ENCODE peak calls at places on chromosomes 4 and X, in eight cellular contexts. R is Caco-2, E is OCI-LY7, L is uterus, B is pancreas, Y is adrenal gland, C is lower lobe of right lung, D is left lung. H is an unnamed sample.

GRCh38 chr4:29390921-29391320 is 1329.2 kb upstream of the PCDH7 start:
- DNase-seq in R (no peak), E (no peak), L (no peak), B (no peak), Y (no peak), C (no peak), D (no peak), H (no peak)

GRCh38 chr4:141425124-141425523 is 204.4 kb downstream of the ZNF330 start:
- DNase-seq in R (no peak), E (no peak), L (no peak), B (no peak), Y (no peak), C (no peak), D (no peak), H (no peak)

GRCh38 chr4:103626296-103626695 is 93.5 kb downstream of the TACR3 start:
- DNase-seq in R (no peak), E (no peak), L (no peak), B (no peak), Y (no peak), C (no peak), D (no peak), H (no peak)

GRCh38 chrX:54695231-54695630 is 102.8 kb downstream of the ITIH6 start:
- DNase-seq in R (no peak), E (no peak), L (no peak), B (no peak), Y (no peak), C (no peak), D (no peak), H (no peak)

GRCh38 chr4:78268607-78269006 is 211.5 kb downstream of the FRAS1 start:
- DNase-seq in R (no peak), E (no peak), L (no peak), B (no peak), Y (no peak), C (no peak), D (no peak), H (no peak)

GRCh38 chr4:124948976-124949597 is 236.6 kb upstream of the ANKRD50 start:
- DNase-seq in R (no peak), E (no peak), L (no peak), B (no peak), Y (no peak), C (no peak), D (no peak), H (no peak)

GRCh38 chrX:104459796-104460195 is 106.2 kb upstream of the IL1RAPL2 start:
- DNase-seq in R (no peak), E (no peak), L (no peak), B (no peak), Y (no peak), C (no peak), D (no peak), H (no peak)

GRCh38 chrX:19682712-19683331 is 167.5 kb upstream of the MAP3K15 start:
- DNase-seq in R (no peak), E (no peak), L (peak; percentile 65), B (no peak), Y (peak; percentile 39), C (peak; percentile 64), D (peak; percentile 77), H (peak; percentile 75)

GRCh38 chrX:49901068-49901467 is 21.3 kb upstream of the CLCN5 start:
- DNase-seq in R (no peak), E (no peak), L (no peak), B (no peak), Y (no peak), C (no peak), D (no peak), H (no peak)

GRCh38 chr4:1208266-1208961 is 36.0 kb upstream of the SPON2 start:
- DNase-seq in R (no peak), E (no peak), L (peak; percentile 40), B (peak; percentile 46), Y (peak; percentile 12), C (peak; percentile 51), D (peak; percentile 74), H (no peak)

GRCh38 chr4:55033296-55033695 is 92.1 kb downstream of the KDR start:
- DNase-seq in R (no peak), E (no peak), L (no peak), B (no peak), Y (no peak), C (no peak), D (peak; percentile 36), H (no peak)

GRCh38 chr4:15423285-15423711 is 4.5 kb upstream of the C1QTNF7 start:
- DNase-seq in R (no peak), E (no peak), L (no peak), B (no peak), Y (no peak), C (no peak), D (no peak), H (no peak)

GRCh38 chrX:15475486-15475885 is 17.6 kb downstream of the PIR start:
- DNase-seq in R (no peak), E (no peak), L (no peak), B (no peak), Y (no peak), C (no peak), D (no peak), H (no peak)

GRCh38 chr4:172202480-172203076 is 389.4 kb downstream of the GALNTL6 start:
- DNase-seq in R (peak; percentile 22), E (peak; percentile 31), L (no peak), B (no peak), Y (no peak), C (no peak), D (no peak), H (no peak)

DNA sequence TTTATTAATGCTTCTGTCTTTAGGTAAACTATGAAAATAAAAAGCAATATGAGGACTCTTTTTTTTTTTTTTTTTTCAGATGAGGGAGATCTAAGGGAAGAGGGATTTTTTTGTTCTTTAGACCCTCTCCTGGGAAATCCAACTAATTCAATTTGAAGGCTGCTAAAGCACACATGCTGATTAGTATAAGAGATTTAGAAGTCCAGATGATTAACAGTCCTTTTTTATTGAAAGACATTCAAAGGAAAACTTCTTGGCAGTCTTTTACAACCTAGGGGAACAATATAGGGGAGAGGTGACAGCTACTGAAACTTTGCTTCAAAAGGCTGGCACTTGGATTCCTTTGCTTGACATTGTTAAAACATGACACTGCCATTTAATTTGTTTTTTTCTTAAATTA is 602.5 kb downstream of the RAPGEF2 start:
- DNase-seq in R (no peak), E (no peak), L (no peak), B (no peak), Y (no peak), C (no peak), D (no peak), H (no peak)
- TF ChIP-seq CTCF in R (no peak), E (no peak), L (no peak), B (no peak), Y (no peak), C (no peak), D (no peak), H (no peak)

DNA sequence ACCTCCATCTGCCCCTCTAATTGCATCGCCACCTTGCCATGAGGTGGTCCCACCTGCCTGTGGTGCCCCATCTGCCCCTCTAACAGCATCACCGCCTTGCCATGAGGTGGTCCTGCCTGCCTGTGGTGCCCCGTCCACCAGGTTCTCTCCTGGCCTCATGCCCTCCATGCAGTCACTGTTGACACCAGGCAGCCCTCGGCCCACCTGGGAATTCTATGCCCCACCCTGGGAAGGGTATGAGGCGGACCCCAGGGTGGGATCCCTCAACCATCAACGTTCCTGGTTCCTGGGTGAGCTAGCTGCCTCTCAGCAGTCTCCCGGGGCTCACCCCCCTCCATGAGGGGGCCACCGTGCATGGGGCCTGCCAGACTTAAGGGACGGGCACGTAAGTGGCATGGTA is 38.9 kb downstream of the ACOX3 start:
- DNase-seq in R (no peak), E (no peak), L (no peak), B (no peak), Y (no peak), C (peak; percentile 39), D (no peak), H (no peak)
- H3K4me1 ChIP-seq in R (no peaks in the 10 kb centered on the region), E (peaks cover 15% of the 10 kb centered on the region), L (peaks cover 12% of the 10 kb centered on the region), B (no peaks in the 10 kb centered on the region), Y (peaks cover 15% of the 10 kb centered on the region), C (peaks cover 14% of the 10 kb centered on the region), D (peaks cover 22% of the 10 kb centered on the region), H (peaks cover 15% of the 10 kb centered on the region)

GRCh38 chr4:121680571-121680970 is 16.2 kb downstream of the ANXA5 start:
- DNase-seq in R (no peak), E (no peak), L (no peak), B (no peak), Y (no peak), C (no peak), D (no peak), H (no peak)

GRCh38 chr4:121675715-121676114 is 21.1 kb downstream of the ANXA5 start:
- DNase-seq in R (peak; percentile 26), E (no peak), L (no peak), B (no peak), Y (peak; percentile 61), C (no peak), D (no peak), H (no peak)

GRCh38 chr4:121676388-121677075 is 20.2 kb downstream of the ANXA5 start:
- DNase-seq in R (peak; percentile 88), E (no peak), L (no peak), B (no peak), Y (no peak), C (no peak), D (no peak), H (no peak)

GRCh38 chr4:121677524-121677923 is 19.3 kb downstream of the ANXA5 start:
- DNase-seq in R (no peak), E (no peak), L (no peak), B (no peak), Y (no peak), C (no peak), D (no peak), H (no peak)

GRCh38 chr4:121679267-121679666 is 17.5 kb downstream of the ANXA5 start:
- DNase-seq in R (no peak), E (no peak), L (no peak), B (no peak), Y (no peak), C (no peak), D (no peak), H (no peak)
- H3K36me3 ChIP-seq in R (peaks cover 1% of the 10 kb centered on the region), E (peaks cover 7% of the 10 kb centered on the region), L (no peaks in the 10 kb centered on the region), B (peaks cover 8% of the 10 kb centered on the region), Y (no peaks in the 10 kb centered on the region), C (peaks cover 100% of the 10 kb centered on the region), D (peaks cover 100% of the 10 kb centered on the region), H (peaks cover 85% of the 10 kb centered on the region)

DNA sequence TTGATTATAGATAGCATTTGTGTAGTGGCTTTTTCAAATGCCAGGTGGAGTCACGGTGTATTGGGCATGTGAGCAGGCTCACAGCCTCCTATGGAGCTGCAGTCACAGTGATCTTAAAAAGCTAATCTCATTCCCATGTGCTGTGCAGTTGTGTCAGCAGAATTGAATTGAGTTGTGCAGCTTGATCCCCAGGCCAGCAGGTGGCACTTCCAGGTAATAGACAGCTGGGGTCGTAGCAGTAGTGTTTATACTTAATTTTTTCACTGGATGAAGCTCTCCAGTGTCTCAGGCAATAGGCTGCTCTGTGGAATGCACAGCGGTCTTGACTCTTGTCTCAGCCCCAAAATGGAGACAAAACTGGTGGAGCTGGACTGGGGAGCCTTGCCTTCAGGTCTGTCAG is 1028.1 kb downstream of the SH3BGRL start:
- DNase-seq in R (peak; percentile 2), E (no peak), L (no peak), B (no peak), Y (no peak), C (no peak), D (no peak), H (no peak)
- TF ChIP-seq CTCF in R (no peak), E (no peak), L (no peak), B (no peak), Y (no peak), C (no peak), D (no peak), H (no peak)

GRCh38 chrX:72100824-72101351 is 30.8 kb downstream of the RTL5 start:
- DNase-seq in R (no peak), E (no peak), L (no peak), B (no peak), Y (no peak), C (no peak), D (peak; percentile 75), H (no peak)
- H3K4me1 ChIP-seq in R (no peaks in the 10 kb centered on the region), E (no peaks in the 10 kb centered on the region), L (no peaks in the 10 kb centered on the region), B (no peaks in the 10 kb centered on the region), Y (no peaks in the 10 kb centered on the region), C (peaks cover 16% of the 10 kb centered on the region), D (peaks cover 41% of the 10 kb centered on the region), H (no peaks in the 10 kb centered on the region)

GRCh38 chr4:17667653-17668201 is 53.3 kb downstream of the MED28 start:
- DNase-seq in R (no peak), E (peak; percentile 84), L (no peak), B (no peak), Y (no peak), C (no peak), D (no peak), H (no peak)
- H3K36me3 ChIP-seq in R (no peaks in the 10 kb centered on the region), E (no peaks in the 10 kb centered on the region), L (no peaks in the 10 kb centered on the region), B (no peaks in the 10 kb centered on the region), Y (no peaks in the 10 kb centered on the region), C (no peaks in the 10 kb centered on the region), D (no peaks in the 10 kb centered on the region), H (no peaks in the 10 kb centered on the region)

H was measured in ascending aorta.